ENCODE peak calls at places on chromosomes 7 and 10, in seven cellular contexts. P is HCT116, A is HepG2, S is K562, W is GM12878, O is SK-N-SH, K is H1. J is an unnamed sample.
A peak's percentile ranks its signal among the peaks of the same experiment; 100 is the strongest.

GRCh38 chr7:135320277-135320676 is 86.6 kb downstream of the STRA8 start:
- DNase-seq in P (no peak), A (no peak), S (no peak), W (no peak), O (peak; percentile 90), K (no peak), J (no peak)

GRCh38 chr10:50929670-50930069 is 44.2 kb upstream of the A1CF start:
- DNase-seq in P (no peak), A (no peak), S (no peak), W (no peak), O (no peak), K (no peak), J (no peak)

GRCh38 chr7:47506716-47507354 is 75.1 kb downstream of the TNS3 start:
- DNase-seq in P (no peak), A (no peak), S (no peak), W (no peak), O (no peak), K (no peak), J (no peak)

GRCh38 chr7:143012001-143012400 is 14.9 kb downstream of the OR9A2 start:
- DNase-seq in P (no peak), A (no peak), S (no peak), W (no peak), O (no peak), K (no peak), J (no peak)

GRCh38 chr10:17169807-17170206 is 31.7 kb downstream of the TRDMT1 start:
- DNase-seq in P (no peak), A (no peak), S (no peak), W (no peak), O (no peak), K (no peak), J (no peak)

GRCh38 chr7:150931199-150931869 is 46.8 kb downstream of the KCNH2 start:
- DNase-seq in P (no peak), A (no peak), S (no peak), W (no peak), O (peak; percentile 83), K (no peak), J (no peak)

GRCh38 chr10:87862644-87863101 is 660 bp downstream of the KLLN start:
- DNase-seq in P (no peak), A (no peak), S (peak; percentile 22), W (no peak), O (no peak), K (no peak), J (no peak)

GRCh38 chr10:133178357-133179127 is 18.5 kb downstream of the KNDC1 start:
- DNase-seq in P (no peak), A (no peak), S (no peak), W (no peak), O (no peak), K (no peak), J (no peak)

GRCh38 chr7:92228742-92229141 is 17.0 kb downstream of the KRIT1 start:
- DNase-seq in P (no peak), A (no peak), S (no peak), W (no peak), O (no peak), K (no peak), J (no peak)

GRCh38 chr10:88437411-88437810 is 145.7 kb downstream of the RNLS start:
- DNase-seq in P (no peak), A (no peak), S (no peak), W (no peak), O (no peak), K (no peak), J (no peak)

GRCh38 chr10:124709862-124710261 is 34.3 kb downstream of the FAM53B start:
- DNase-seq in P (no peak), A (no peak), S (no peak), W (no peak), O (no peak), K (no peak), J (no peak)

GRCh38 chr7:131056007-131056406 is 271.7 kb upstream of the MKLN1 start:
- DNase-seq in P (no peak), A (no peak), S (no peak), W (no peak), O (no peak), K (no peak), J (no peak)

GRCh38 chr7:131057524-131058065 is 270.1 kb upstream of the MKLN1 start:
- DNase-seq in P (no peak), A (peak; percentile 49), S (no peak), W (no peak), O (no peak), K (no peak), J (no peak)

GRCh38 chr7:131061158-131061557 is 266.5 kb upstream of the MKLN1 start:
- DNase-seq in P (no peak), A (no peak), S (no peak), W (no peak), O (no peak), K (no peak), J (no peak)

GRCh38 chr7:131052285-131052942 is 275.3 kb upstream of the MKLN1 start:
- DNase-seq in P (no peak), A (no peak), S (no peak), W (no peak), O (no peak), K (no peak), J (no peak)

DNA sequence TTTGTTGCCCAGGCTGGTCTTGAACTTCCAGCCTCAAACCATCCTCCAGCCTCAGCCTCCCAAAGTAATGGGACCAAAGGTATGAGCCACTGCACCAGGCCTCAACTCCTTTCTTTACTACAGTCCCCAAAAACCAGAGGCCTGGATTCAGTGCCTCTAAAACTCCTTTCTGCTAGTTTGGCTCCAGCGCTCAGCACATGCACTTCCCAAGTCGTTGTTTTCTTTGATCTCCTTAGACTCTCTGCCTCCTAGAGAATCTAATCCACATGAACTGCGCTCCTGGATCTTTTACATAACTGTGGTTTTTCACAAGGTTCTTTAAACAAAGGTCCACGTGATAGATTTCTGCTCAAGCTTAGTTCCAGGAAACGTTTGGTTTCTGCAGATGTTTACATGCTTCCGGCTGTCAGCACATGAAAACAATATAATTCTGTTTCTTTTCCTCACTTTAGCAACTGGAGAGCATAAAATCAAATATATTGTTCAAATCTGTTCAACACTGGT is 270.6 kb upstream of the MKLN1 start:
- DNase-seq in P (no peak), A (peak; percentile 89), S (no peak), W (no peak), O (no peak), K (no peak), J (no peak)
- H3K4me1 ChIP-seq in P (no peaks in the 10 kb centered on the region), A (peaks cover 65% of the 10 kb centered on the region), S (peaks cover 5% of the 10 kb centered on the region), W (peaks cover 6% of the 10 kb centered on the region), O (no peaks in the 10 kb centered on the region), K (no peaks in the 10 kb centered on the region), J (no peaks in the 10 kb centered on the region)

DNA sequence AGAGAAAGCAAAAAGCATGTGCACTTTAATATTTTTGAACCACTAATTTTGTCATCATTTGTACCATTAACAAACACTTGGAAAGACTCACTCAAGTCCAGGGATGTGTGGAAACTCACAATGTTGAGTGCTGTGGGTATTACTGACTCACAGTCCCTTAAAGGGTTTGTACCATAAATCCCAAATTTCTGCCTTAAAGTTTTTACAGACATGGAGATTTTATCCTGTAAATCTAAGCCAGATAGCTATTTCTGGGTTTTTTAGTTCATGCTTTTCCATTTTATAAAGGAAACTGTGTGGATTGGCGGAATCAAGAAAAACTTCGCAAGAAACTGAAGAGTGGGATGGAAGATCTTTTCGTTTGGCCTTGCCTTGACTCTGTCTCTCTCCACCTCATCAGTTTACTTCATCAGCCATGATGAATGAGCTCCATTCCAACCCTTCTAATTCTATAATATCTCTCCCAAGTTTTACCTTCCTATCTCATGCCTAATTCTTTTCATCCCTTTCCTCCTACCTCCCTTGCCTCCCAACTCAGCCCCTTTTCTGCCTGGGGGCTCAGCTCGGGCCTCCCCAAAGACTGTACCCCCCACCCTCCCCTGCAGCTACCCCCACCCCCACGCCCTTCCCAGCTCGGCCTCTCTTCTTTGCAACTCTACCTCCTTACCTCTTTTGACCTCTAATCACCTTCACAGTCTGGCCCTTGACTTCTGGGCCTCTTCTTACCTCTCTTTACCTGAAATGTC is 218.5 kb upstream of the MKLN1 start:
- DNase-seq in P (no peak), A (no peak), S (peak; percentile 53), W (no peak), O (no peak), K (no peak), J (no peak)
- TF ChIP-seq SIN3A in P (no peak), A (no peak), S (no peak), W (no peak), O (no peak), K (no peak), J (no peak)

GRCh38 chr10:8163824-8164223 is 109.3 kb downstream of the GATA3 start:
- DNase-seq in P (no peak), A (no peak), S (no peak), W (no peak), O (no peak), K (no peak), J (no peak)
- H3K4me1 ChIP-seq in P (no peaks in the 10 kb centered on the region), A (no peaks in the 10 kb centered on the region), S (no peaks in the 10 kb centered on the region), W (no peaks in the 10 kb centered on the region), O (peaks cover 3% of the 10 kb centered on the region), K (no peaks in the 10 kb centered on the region), J (no peaks in the 10 kb centered on the region)

GRCh38 chr7:99790407-99790806 is 6.4 kb upstream of the CYP3A4 start:
- DNase-seq in P (no peak), A (no peak), S (no peak), W (no peak), O (no peak), K (no peak), J (no peak)
- TF ChIP-seq SIN3A in P (no peak), A (no peak), S (no peak), W (no peak), O (no peak), K (no peak), J (no peak)

DNA sequence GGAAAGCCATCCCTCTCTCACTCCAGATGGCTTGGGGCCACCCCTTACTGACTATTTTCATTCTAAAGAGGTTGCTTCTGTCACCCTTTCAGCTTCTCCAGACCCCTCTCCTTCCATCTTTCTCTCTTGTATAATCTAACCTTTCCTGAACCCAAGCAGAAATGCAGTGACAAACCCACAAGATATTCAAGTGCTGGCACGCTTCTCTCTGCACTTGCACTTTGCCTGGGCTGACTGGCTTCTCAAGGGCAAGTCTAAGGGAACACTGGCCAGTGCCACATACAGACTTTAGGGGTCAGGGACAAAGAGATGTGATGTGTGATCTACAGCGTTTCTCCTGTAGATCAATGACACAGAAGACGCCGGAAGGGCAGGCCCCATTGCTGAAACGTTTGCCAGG is 150.4 kb upstream of the LANCL2 start:
- DNase-seq in P (no peak), A (no peak), S (no peak), W (no peak), O (no peak), K (no peak), J (no peak)
- H3K4me1 ChIP-seq in P (no peaks in the 10 kb centered on the region), A (no peaks in the 10 kb centered on the region), S (no peaks in the 10 kb centered on the region), W (no peaks in the 10 kb centered on the region), O (peaks cover 7% of the 10 kb centered on the region), K (no peaks in the 10 kb centered on the region), J (peaks cover 8% of the 10 kb centered on the region)

DNA sequence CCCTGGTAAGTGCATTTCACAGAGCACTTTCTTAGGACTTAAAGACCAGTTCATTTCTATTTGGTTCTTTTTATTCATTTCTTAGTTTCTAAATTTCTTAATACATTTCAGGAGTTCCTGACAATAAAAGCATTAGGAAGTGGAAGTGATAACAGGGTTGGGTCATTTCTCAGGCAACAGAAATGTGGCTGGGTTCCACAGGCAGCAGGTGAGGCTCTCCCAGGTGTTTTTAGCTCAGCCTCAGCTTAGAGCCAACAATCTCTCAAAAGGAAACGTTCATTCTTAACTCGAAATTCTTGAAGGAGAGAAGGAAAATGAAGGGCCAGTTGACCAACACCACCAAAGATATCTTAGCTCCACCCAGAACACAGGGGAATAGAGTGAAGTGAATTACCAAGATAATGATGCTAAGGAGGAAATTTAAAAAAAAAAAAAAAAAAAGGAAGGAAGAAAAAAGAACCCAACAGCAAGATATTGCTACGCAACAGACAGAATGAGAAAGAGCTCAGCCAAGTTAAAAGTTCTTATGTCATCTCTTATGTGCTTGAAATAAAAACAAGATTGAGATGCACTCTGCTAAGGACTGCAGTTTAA is 230.1 kb downstream of the GLI3 start:
- DNase-seq in P (no peak), A (no peak), S (no peak), W (no peak), O (no peak), K (no peak), J (no peak)
- TF ChIP-seq SIN3A in P (no peak), A (no peak), S (no peak), W (no peak), O (no peak), K (no peak), J (no peak)